ENCODE peak calls at places on chromosomes 6 and 20, in seven cellular contexts. U, Q, E, W, H, D and Y are unnamed samples.

GRCh38 chr6:157172830-157173536 is 150.3 kb downstream of the TMEM242 start:
- DNase-seq in U (no peak), Q (no peak), E (no peak), W (no peak), H (no peak), D (no peak), Y (no peak)

GRCh38 chr6:109526905-109527628 is 44.0 kb upstream of the ZBTB24 start:
- DNase-seq in U (peak; percentile 69), Q (peak; percentile 31), E (peak; percentile 70), W (no peak), H (peak; percentile 63), D (peak; percentile 88), Y (no peak)

GRCh38 chr20:36666181-36666740 is 20.3 kb upstream of the SLA2 start:
- DNase-seq in U (no peak), Q (no peak), E (peak; percentile 45), W (no peak), H (peak; percentile 42), D (no peak), Y (no peak)

GRCh38 chr6:2943564-2943955 is 27.8 kb downstream of the SERPINB6 start:
- DNase-seq in U (no peak), Q (peak; percentile 15), E (no peak), W (no peak), H (no peak), D (peak; percentile 31), Y (no peak)

GRCh38 chr20:33816191-33816590 is 5.0 kb downstream of the CHMP4B start:
- DNase-seq in U (no peak), Q (no peak), E (no peak), W (no peak), H (no peak), D (no peak), Y (no peak)

GRCh38 chr20:35326732-35327073 is 34.5 kb upstream of the FAM83C start:
- DNase-seq in U (no peak), Q (no peak), E (no peak), W (no peak), H (no peak), D (no peak), Y (no peak)

GRCh38 chr20:9458075-9458818 is 56.1 kb upstream of the LAMP5 start:
- DNase-seq in U (peak; percentile 10), Q (peak; percentile 18), E (peak; percentile 20), W (no peak), H (peak; percentile 38), D (peak; percentile 76), Y (no peak)

GRCh38 chr6:82877213-82878195 is 188.1 kb downstream of the UBE3D start:
- DNase-seq in U (peak; percentile 54), Q (no peak), E (no peak), W (no peak), H (no peak), D (no peak), Y (no peak)

GRCh38 chr20:6956056-6956455 is 188.6 kb downstream of the BMP2 start:
- DNase-seq in U (no peak), Q (no peak), E (no peak), W (no peak), H (no peak), D (no peak), Y (no peak)

GRCh38 chr20:44606725-44607441 is 24.5 kb downstream of the PKIG start:
- DNase-seq in U (no peak), Q (no peak), E (no peak), W (no peak), H (no peak), D (no peak), Y (no peak)

GRCh38 chr20:44613575-44613974 is 31.2 kb downstream of the PKIG start:
- DNase-seq in U (no peak), Q (no peak), E (no peak), W (no peak), H (no peak), D (no peak), Y (no peak)

GRCh38 chr20:44610313-44610965 is 28.1 kb downstream of the PKIG start:
- DNase-seq in U (no peak), Q (no peak), E (no peak), W (no peak), H (no peak), D (no peak), Y (no peak)

GRCh38 chr20:44609006-44609510 is 26.7 kb downstream of the PKIG start:
- DNase-seq in U (no peak), Q (no peak), E (no peak), W (no peak), H (no peak), D (no peak), Y (no peak)

GRCh38 chr20:44609511-44610312 is 27.3 kb downstream of the PKIG start:
- DNase-seq in U (peak; percentile 76), Q (peak; percentile 95), E (peak; percentile 86), W (peak; percentile 91), H (peak; percentile 91), D (peak; percentile 98), Y (peak; percentile 97)
- H3K4me3 ChIP-seq in U (peak overlapping the region; percentile 27), Q (no peak overlapping the region), E (no peak overlapping the region), W (peak overlapping the region; percentile 14), H (peak overlapping the region; percentile 29), D (no peak overlapping the region), Y (no peak overlapping the region)

DNA sequence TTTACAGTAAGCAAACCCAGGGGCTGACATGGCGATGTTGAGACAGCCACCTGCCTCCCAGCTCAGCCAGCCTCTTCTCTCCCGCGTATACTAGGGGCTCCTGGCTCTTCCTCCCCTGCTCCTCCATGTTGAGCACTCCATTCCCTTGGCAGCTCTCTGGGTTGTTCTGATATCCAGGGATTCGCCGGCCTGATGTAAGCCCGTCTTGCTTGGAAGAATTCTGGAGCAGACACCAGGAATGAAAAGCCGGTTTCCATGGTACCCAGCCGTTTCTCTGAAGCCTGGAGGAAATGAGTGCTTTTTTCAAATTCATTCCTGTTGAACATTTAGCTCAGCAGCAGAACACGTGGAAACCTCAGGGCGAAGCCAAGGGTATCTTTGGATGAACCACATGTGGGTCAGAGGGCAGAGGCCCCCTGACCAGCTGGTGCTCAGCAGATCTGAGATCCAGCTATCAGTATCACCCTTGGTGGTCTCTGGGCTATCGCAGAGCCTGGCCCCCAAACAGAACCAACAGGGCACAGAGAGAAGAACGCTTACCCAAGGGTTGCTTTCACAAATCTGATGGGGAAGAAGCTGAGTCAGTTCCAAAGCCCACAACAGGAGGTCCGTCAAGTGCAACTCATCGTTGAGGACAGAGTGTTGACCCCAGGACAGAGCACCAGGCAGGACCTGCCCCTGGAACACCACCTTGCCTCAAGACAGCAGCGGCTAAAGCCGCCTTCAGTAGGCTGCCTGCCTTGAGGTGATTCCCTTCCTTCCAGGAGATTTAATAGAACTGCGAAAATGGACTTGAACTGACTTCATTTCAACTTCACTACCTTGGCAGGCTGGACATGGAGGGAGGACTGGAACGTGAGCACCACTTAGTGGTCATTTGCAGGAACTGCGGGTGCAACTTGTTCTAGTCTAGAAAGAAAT is 96.1 kb upstream of the RIN2 start:
- DNase-seq in U (peak; percentile 56), Q (peak; percentile 66), E (peak; percentile 64), W (peak; percentile 75), H (peak; percentile 79), D (peak; percentile 88), Y (peak; percentile 68)
- H3K4me1 ChIP-seq in U (no peaks in the 10 kb centered on the region), Q (no peaks in the 10 kb centered on the region), E (peaks cover 4% of the 10 kb centered on the region), W (no peaks in the 10 kb centered on the region), H (no peaks in the 10 kb centered on the region), D (peaks cover 7% of the 10 kb centered on the region), Y (peaks cover 3% of the 10 kb centered on the region)

DNA sequence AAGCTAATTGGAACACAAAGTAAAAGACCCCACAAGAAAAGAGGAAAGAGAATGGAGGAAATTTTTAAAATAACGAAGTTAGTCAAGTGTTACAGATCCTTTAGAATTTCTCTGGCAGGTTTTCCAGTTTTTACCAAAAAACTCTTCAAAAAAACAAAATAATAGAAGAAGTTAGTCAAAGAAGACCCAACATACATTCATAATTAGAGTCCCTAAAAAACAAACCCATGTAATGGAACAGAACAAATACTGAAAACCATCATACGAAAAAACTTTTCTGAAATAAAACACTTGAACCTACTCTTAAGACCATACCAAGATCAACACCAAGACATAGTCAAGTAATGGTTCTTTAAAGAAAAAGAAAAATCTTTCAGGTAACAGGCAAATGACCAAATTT is 31.6 kb downstream of the RANBP9 start:
- DNase-seq in U (no peak), Q (no peak), E (no peak), W (no peak), H (no peak), D (no peak), Y (no peak)
- H3K9me3 ChIP-seq in U (no peaks in the 10 kb centered on the region), Q (no peaks in the 10 kb centered on the region), E (peaks cover 14% of the 10 kb centered on the region), W (no peaks in the 10 kb centered on the region), H (peaks cover 6% of the 10 kb centered on the region), D (peaks cover 28% of the 10 kb centered on the region), Y (no peaks in the 10 kb centered on the region)

DNA sequence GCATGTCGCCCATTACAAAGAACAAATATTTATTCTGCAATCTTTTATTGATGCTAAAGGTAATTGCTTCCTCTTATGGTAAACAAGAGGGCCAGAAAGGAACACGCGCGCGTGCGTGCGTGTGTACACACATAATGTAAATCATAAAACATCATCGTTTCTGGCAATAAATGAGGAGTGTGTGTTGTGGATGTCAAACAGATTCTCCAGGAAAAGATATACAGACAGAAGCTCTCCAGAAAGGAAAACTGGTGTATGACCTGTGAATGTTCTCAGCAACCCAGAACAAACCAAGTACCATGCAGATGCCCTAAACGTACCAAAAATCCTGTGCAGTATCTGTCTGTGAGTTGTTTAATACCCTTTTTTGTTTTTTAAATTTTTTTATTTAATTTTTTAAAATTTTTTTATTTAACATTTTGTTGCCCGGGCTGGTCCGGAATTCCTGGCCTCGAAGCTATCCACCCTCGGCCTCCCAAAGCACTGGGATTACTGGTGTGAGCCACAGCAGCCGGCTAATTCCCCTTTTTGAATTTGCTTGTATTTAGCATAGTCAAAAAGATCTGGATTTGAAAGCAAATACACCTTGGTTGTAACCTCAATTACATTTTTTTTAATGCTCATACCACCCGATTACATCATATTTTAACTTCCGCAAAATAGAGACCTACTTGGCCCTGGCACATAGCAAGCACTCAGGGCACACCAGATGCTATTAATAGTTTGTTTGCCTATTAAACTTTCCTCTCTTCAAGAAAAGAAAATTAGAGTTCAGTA is 910 bp upstream of the NUDT3 start:
- DNase-seq in U (no peak), Q (peak; percentile 62), E (no peak), W (no peak), H (no peak), D (no peak), Y (no peak)
- H3K4me3 ChIP-seq in U (peak overlapping the region; percentile 91), Q (peak overlapping the region; percentile 84), E (no peak overlapping the region), W (peak overlapping the region; percentile 96), H (peak overlapping the region; percentile 84), D (peak overlapping the region; percentile 87), Y (peak overlapping the region; percentile 46)

DNA sequence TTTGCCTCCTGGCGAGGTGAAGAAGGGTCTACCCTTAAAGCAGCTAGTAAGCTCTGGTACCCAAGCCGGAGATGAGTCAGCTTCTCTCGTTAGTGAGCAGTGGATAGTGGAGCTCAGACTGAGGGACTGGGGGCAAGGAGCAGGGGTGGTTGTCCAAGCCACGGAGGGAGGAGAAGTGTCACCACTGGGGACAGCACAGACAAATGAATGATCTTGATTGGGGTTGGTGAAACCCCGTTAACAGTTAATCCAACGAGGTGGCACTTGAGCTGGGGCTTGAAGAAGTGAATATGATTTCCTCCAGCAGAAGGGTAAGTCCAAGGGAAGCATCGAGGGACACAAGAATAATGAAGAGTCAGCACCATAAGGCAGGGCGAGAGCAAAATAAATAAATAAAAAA is 43.0 kb downstream of the JARID2 start:
- DNase-seq in U (no peak), Q (no peak), E (no peak), W (no peak), H (no peak), D (no peak), Y (no peak)
- H3K4me1 ChIP-seq in U (peaks cover 35% of the 10 kb centered on the region), Q (peaks cover 3% of the 10 kb centered on the region), E (peaks cover 9% of the 10 kb centered on the region), W (no peaks in the 10 kb centered on the region), H (peaks cover 28% of the 10 kb centered on the region), D (no peaks in the 10 kb centered on the region), Y (no peaks in the 10 kb centered on the region)